ENCODE peak calls at places on chromosomes 3 and 15, in seven cellular contexts. One of them, this sample, is unnamed.

GRCh38 chr15:89360294-89360971 is 25.8 kb upstream of the POLG start:
- DNase-seq in posterior cingulate gyrus: no peak
- DNase-seq in T follicular helper cell: no peak
- DNase-seq in activated CD4-positive, alpha-beta T cell treated with anti-CD3 and anti-CD28 coated beads, Interleukin-2, amount 10 ng/mL, durations not matched to agents 7 days and 5 days: no peak
- DNase-seq in NCI-H1417: no peak
- DNase-seq in CD8-positive, alpha-beta memory T cell: no peak
- DNase-seq in stimulated activated CD4-positive, alpha-beta T cell treated with anti-CD3 and anti-CD28 coated beads, Interleukin-1b, Interleukin-23, amount 100 ng/mL, for 24 hours: no peak
- DNase-seq in this sample: peak; percentile 67

GRCh38 chr3:50268703-50269451 is at the start of gene SEMA3B:
- DNase-seq in posterior cingulate gyrus: no peak
- DNase-seq in CD8-positive, alpha-beta memory T cell: no peak
- DNase-seq in stimulated activated CD4-positive, alpha-beta T cell treated with anti-CD3 and anti-CD28 coated beads, Interleukin-1b, Interleukin-23, amount 100 ng/mL, for 24 hours: no peak
- DNase-seq in NCI-H1417: no peak
- DNase-seq in activated CD4-positive, alpha-beta T cell treated with anti-CD3 and anti-CD28 coated beads, Interleukin-2, amount 10 ng/mL, durations not matched to agents 7 days and 5 days: no peak
- DNase-seq in T follicular helper cell: no peak
- DNase-seq in this sample: peak; percentile 36

GRCh38 chr3:16897254-16897926 is 12.6 kb downstream of the PLCL2 start:
- DNase-seq in stimulated activated CD4-positive, alpha-beta T cell treated with anti-CD3 and anti-CD28 coated beads, Interleukin-1b, Interleukin-23, amount 100 ng/mL, for 24 hours: no peak
- DNase-seq in CD8-positive, alpha-beta memory T cell: no peak
- DNase-seq in NCI-H1417: no peak
- DNase-seq in posterior cingulate gyrus: no peak
- DNase-seq in T follicular helper cell: no peak
- DNase-seq in activated CD4-positive, alpha-beta T cell treated with anti-CD3 and anti-CD28 coated beads, Interleukin-2, amount 10 ng/mL, durations not matched to agents 7 days and 5 days: no peak
- DNase-seq in this sample: no peak

GRCh38 chr3:45942051-45942825 is 1.0 kb upstream of the CXCR6 start:
- DNase-seq in CD8-positive, alpha-beta memory T cell: no peak
- DNase-seq in posterior cingulate gyrus: no peak
- DNase-seq in T follicular helper cell: no peak
- DNase-seq in NCI-H1417: no peak
- DNase-seq in stimulated activated CD4-positive, alpha-beta T cell treated with anti-CD3 and anti-CD28 coated beads, Interleukin-1b, Interleukin-23, amount 100 ng/mL, for 24 hours: no peak
- DNase-seq in activated CD4-positive, alpha-beta T cell treated with anti-CD3 and anti-CD28 coated beads, Interleukin-2, amount 10 ng/mL, durations not matched to agents 7 days and 5 days: no peak
- DNase-seq in this sample: no peak

GRCh38 chr3:126538316-126538715 is 14.4 kb downstream of the CHST13 start:
- DNase-seq in activated CD4-positive, alpha-beta T cell treated with anti-CD3 and anti-CD28 coated beads, Interleukin-2, amount 10 ng/mL, durations not matched to agents 7 days and 5 days: no peak
- DNase-seq in CD8-positive, alpha-beta memory T cell: no peak
- DNase-seq in T follicular helper cell: no peak
- DNase-seq in stimulated activated CD4-positive, alpha-beta T cell treated with anti-CD3 and anti-CD28 coated beads, Interleukin-1b, Interleukin-23, amount 100 ng/mL, for 24 hours: no peak
- DNase-seq in posterior cingulate gyrus: peak; percentile 3
- DNase-seq in NCI-H1417: no peak
- DNase-seq in this sample: no peak

GRCh38 chr3:13069495-13069894 is 3.7 kb downstream of the IQSEC1 start:
- DNase-seq in posterior cingulate gyrus: no peak
- DNase-seq in CD8-positive, alpha-beta memory T cell: peak; percentile 40
- DNase-seq in NCI-H1417: no peak
- DNase-seq in stimulated activated CD4-positive, alpha-beta T cell treated with anti-CD3 and anti-CD28 coated beads, Interleukin-1b, Interleukin-23, amount 100 ng/mL, for 24 hours: peak; percentile 14
- DNase-seq in activated CD4-positive, alpha-beta T cell treated with anti-CD3 and anti-CD28 coated beads, Interleukin-2, amount 10 ng/mL, durations not matched to agents 7 days and 5 days: peak; percentile 76
- DNase-seq in T follicular helper cell: no peak
- DNase-seq in this sample: no peak

GRCh38 chr3:58585005-58585786 is 8.0 kb upstream of the FAM107A start:
- DNase-seq in posterior cingulate gyrus: peak; percentile 64
- DNase-seq in stimulated activated CD4-positive, alpha-beta T cell treated with anti-CD3 and anti-CD28 coated beads, Interleukin-1b, Interleukin-23, amount 100 ng/mL, for 24 hours: peak; percentile 35
- DNase-seq in CD8-positive, alpha-beta memory T cell: peak; percentile 27
- DNase-seq in activated CD4-positive, alpha-beta T cell treated with anti-CD3 and anti-CD28 coated beads, Interleukin-2, amount 10 ng/mL, durations not matched to agents 7 days and 5 days: peak; percentile 57
- DNase-seq in NCI-H1417: peak; percentile 47
- DNase-seq in T follicular helper cell: peak; percentile 13
- DNase-seq in this sample: peak; percentile 29

GRCh38 chr3:52292247-52293065 is 4.8 kb downstream of the GLYCTK start:
- DNase-seq in NCI-H1417: no peak
- DNase-seq in activated CD4-positive, alpha-beta T cell treated with anti-CD3 and anti-CD28 coated beads, Interleukin-2, amount 10 ng/mL, durations not matched to agents 7 days and 5 days: no peak
- DNase-seq in posterior cingulate gyrus: no peak
- DNase-seq in T follicular helper cell: no peak
- DNase-seq in CD8-positive, alpha-beta memory T cell: no peak
- DNase-seq in stimulated activated CD4-positive, alpha-beta T cell treated with anti-CD3 and anti-CD28 coated beads, Interleukin-1b, Interleukin-23, amount 100 ng/mL, for 24 hours: no peak
- DNase-seq in this sample: no peak

GRCh38 chr3:27044926-27045481 is 324.2 kb downstream of the NEK10 start:
- DNase-seq in T follicular helper cell: no peak
- DNase-seq in posterior cingulate gyrus: no peak
- DNase-seq in stimulated activated CD4-positive, alpha-beta T cell treated with anti-CD3 and anti-CD28 coated beads, Interleukin-1b, Interleukin-23, amount 100 ng/mL, for 24 hours: no peak
- DNase-seq in CD8-positive, alpha-beta memory T cell: no peak
- DNase-seq in NCI-H1417: no peak
- DNase-seq in activated CD4-positive, alpha-beta T cell treated with anti-CD3 and anti-CD28 coated beads, Interleukin-2, amount 10 ng/mL, durations not matched to agents 7 days and 5 days: no peak
- DNase-seq in this sample: no peak

GRCh38 chr3:69541059-69541471 is 155.2 kb upstream of the FRMD4B start:
- DNase-seq in NCI-H1417: no peak
- DNase-seq in posterior cingulate gyrus: no peak
- DNase-seq in T follicular helper cell: no peak
- DNase-seq in activated CD4-positive, alpha-beta T cell treated with anti-CD3 and anti-CD28 coated beads, Interleukin-2, amount 10 ng/mL, durations not matched to agents 7 days and 5 days: no peak
- DNase-seq in stimulated activated CD4-positive, alpha-beta T cell treated with anti-CD3 and anti-CD28 coated beads, Interleukin-1b, Interleukin-23, amount 100 ng/mL, for 24 hours: no peak
- DNase-seq in CD8-positive, alpha-beta memory T cell: no peak
- DNase-seq in this sample: no peak

GRCh38 chr3:126013742-126014141 is 44.8 kb downstream of the ROPN1B start:
- DNase-seq in CD8-positive, alpha-beta memory T cell: no peak
- DNase-seq in stimulated activated CD4-positive, alpha-beta T cell treated with anti-CD3 and anti-CD28 coated beads, Interleukin-1b, Interleukin-23, amount 100 ng/mL, for 24 hours: no peak
- DNase-seq in NCI-H1417: no peak
- DNase-seq in T follicular helper cell: no peak
- DNase-seq in posterior cingulate gyrus: no peak
- DNase-seq in activated CD4-positive, alpha-beta T cell treated with anti-CD3 and anti-CD28 coated beads, Interleukin-2, amount 10 ng/mL, durations not matched to agents 7 days and 5 days: no peak
- DNase-seq in this sample: no peak

GRCh38 chr15:69697913-69698312 is 245.3 kb downstream of the RPLP1 start:
- DNase-seq in activated CD4-positive, alpha-beta T cell treated with anti-CD3 and anti-CD28 coated beads, Interleukin-2, amount 10 ng/mL, durations not matched to agents 7 days and 5 days: no peak
- DNase-seq in posterior cingulate gyrus: no peak
- DNase-seq in stimulated activated CD4-positive, alpha-beta T cell treated with anti-CD3 and anti-CD28 coated beads, Interleukin-1b, Interleukin-23, amount 100 ng/mL, for 24 hours: no peak
- DNase-seq in NCI-H1417: peak; percentile 72
- DNase-seq in CD8-positive, alpha-beta memory T cell: no peak
- DNase-seq in T follicular helper cell: no peak
- DNase-seq in this sample: no peak

GRCh38 chr15:44598892-44599291 is 61.9 kb downstream of the EIF3J start:
- DNase-seq in T follicular helper cell: no peak
- DNase-seq in posterior cingulate gyrus: no peak
- DNase-seq in CD8-positive, alpha-beta memory T cell: no peak
- DNase-seq in NCI-H1417: no peak
- DNase-seq in activated CD4-positive, alpha-beta T cell treated with anti-CD3 and anti-CD28 coated beads, Interleukin-2, amount 10 ng/mL, durations not matched to agents 7 days and 5 days: no peak
- DNase-seq in stimulated activated CD4-positive, alpha-beta T cell treated with anti-CD3 and anti-CD28 coated beads, Interleukin-1b, Interleukin-23, amount 100 ng/mL, for 24 hours: no peak
- DNase-seq in this sample: no peak

GRCh38 chr3:30751610-30752299 is 142.7 kb downstream of the GADL1 start:
- DNase-seq in NCI-H1417: no peak
- DNase-seq in CD8-positive, alpha-beta memory T cell: peak; percentile 2
- DNase-seq in stimulated activated CD4-positive, alpha-beta T cell treated with anti-CD3 and anti-CD28 coated beads, Interleukin-1b, Interleukin-23, amount 100 ng/mL, for 24 hours: peak; percentile 48
- DNase-seq in activated CD4-positive, alpha-beta T cell treated with anti-CD3 and anti-CD28 coated beads, Interleukin-2, amount 10 ng/mL, durations not matched to agents 7 days and 5 days: peak; percentile 55
- DNase-seq in T follicular helper cell: peak; percentile 21
- DNase-seq in posterior cingulate gyrus: no peak
- DNase-seq in this sample: no peak

GRCh38 chr3:72042397-72043211 is 257.7 kb upstream of the PROK2 start:
- DNase-seq in NCI-H1417: no peak
- DNase-seq in T follicular helper cell: no peak
- DNase-seq in activated CD4-positive, alpha-beta T cell treated with anti-CD3 and anti-CD28 coated beads, Interleukin-2, amount 10 ng/mL, durations not matched to agents 7 days and 5 days: no peak
- DNase-seq in posterior cingulate gyrus: no peak
- DNase-seq in stimulated activated CD4-positive, alpha-beta T cell treated with anti-CD3 and anti-CD28 coated beads, Interleukin-1b, Interleukin-23, amount 100 ng/mL, for 24 hours: no peak
- DNase-seq in CD8-positive, alpha-beta memory T cell: no peak
- DNase-seq in this sample: no peak

GRCh38 chr15:64651573-64652260 is 123.7 kb downstream of the RBPMS2 start:
- DNase-seq in NCI-H1417: no peak
- DNase-seq in CD8-positive, alpha-beta memory T cell: peak; percentile 10
- DNase-seq in activated CD4-positive, alpha-beta T cell treated with anti-CD3 and anti-CD28 coated beads, Interleukin-2, amount 10 ng/mL, durations not matched to agents 7 days and 5 days: peak; percentile 40
- DNase-seq in stimulated activated CD4-positive, alpha-beta T cell treated with anti-CD3 and anti-CD28 coated beads, Interleukin-1b, Interleukin-23, amount 100 ng/mL, for 24 hours: peak; percentile 12
- DNase-seq in posterior cingulate gyrus: no peak
- DNase-seq in T follicular helper cell: no peak
- DNase-seq in this sample: no peak

GRCh38 chr3:173529062-173529711 is 131.6 kb downstream of the NLGN1 start:
- DNase-seq in NCI-H1417: peak; percentile 31
- DNase-seq in CD8-positive, alpha-beta memory T cell: no peak
- DNase-seq in activated CD4-positive, alpha-beta T cell treated with anti-CD3 and anti-CD28 coated beads, Interleukin-2, amount 10 ng/mL, durations not matched to agents 7 days and 5 days: no peak
- DNase-seq in T follicular helper cell: no peak
- DNase-seq in stimulated activated CD4-positive, alpha-beta T cell treated with anti-CD3 and anti-CD28 coated beads, Interleukin-1b, Interleukin-23, amount 100 ng/mL, for 24 hours: no peak
- DNase-seq in posterior cingulate gyrus: no peak
- DNase-seq in this sample: no peak

GRCh38 chr3:173902401-173902800 is 504.9 kb downstream of the NLGN1 start:
- DNase-seq in posterior cingulate gyrus: no peak
- DNase-seq in T follicular helper cell: no peak
- DNase-seq in activated CD4-positive, alpha-beta T cell treated with anti-CD3 and anti-CD28 coated beads, Interleukin-2, amount 10 ng/mL, durations not matched to agents 7 days and 5 days: no peak
- DNase-seq in CD8-positive, alpha-beta memory T cell: no peak
- DNase-seq in NCI-H1417: no peak
- DNase-seq in stimulated activated CD4-positive, alpha-beta T cell treated with anti-CD3 and anti-CD28 coated beads, Interleukin-1b, Interleukin-23, amount 100 ng/mL, for 24 hours: no peak
- DNase-seq in this sample: no peak

GRCh38 chr15:97993310-97993738 is 32.8 kb downstream of the ARRDC4 start:
- DNase-seq in T follicular helper cell: no peak
- DNase-seq in activated CD4-positive, alpha-beta T cell treated with anti-CD3 and anti-CD28 coated beads, Interleukin-2, amount 10 ng/mL, durations not matched to agents 7 days and 5 days: no peak
- DNase-seq in CD8-positive, alpha-beta memory T cell: no peak
- DNase-seq in NCI-H1417: no peak
- DNase-seq in posterior cingulate gyrus: no peak
- DNase-seq in stimulated activated CD4-positive, alpha-beta T cell treated with anti-CD3 and anti-CD28 coated beads, Interleukin-1b, Interleukin-23, amount 100 ng/mL, for 24 hours: no peak
- DNase-seq in this sample: no peak

GRCh38 chr15:83845230-83845629 is 191.3 kb downstream of the ADAMTSL3 start:
- DNase-seq in NCI-H1417: no peak
- DNase-seq in stimulated activated CD4-positive, alpha-beta T cell treated with anti-CD3 and anti-CD28 coated beads, Interleukin-1b, Interleukin-23, amount 100 ng/mL, for 24 hours: no peak
- DNase-seq in T follicular helper cell: no peak
- DNase-seq in CD8-positive, alpha-beta memory T cell: no peak
- DNase-seq in posterior cingulate gyrus: no peak
- DNase-seq in activated CD4-positive, alpha-beta T cell treated with anti-CD3 and anti-CD28 coated beads, Interleukin-2, amount 10 ng/mL, durations not matched to agents 7 days and 5 days: no peak
- DNase-seq in this sample: no peak

GRCh38 chr3:13301295-13301987 is 118.7 kb downstream of the NUP210 start:
- DNase-seq in NCI-H1417: peak; percentile 41
- DNase-seq in CD8-positive, alpha-beta memory T cell: no peak
- DNase-seq in activated CD4-positive, alpha-beta T cell treated with anti-CD3 and anti-CD28 coated beads, Interleukin-2, amount 10 ng/mL, durations not matched to agents 7 days and 5 days: no peak
- DNase-seq in stimulated activated CD4-positive, alpha-beta T cell treated with anti-CD3 and anti-CD28 coated beads, Interleukin-1b, Interleukin-23, amount 100 ng/mL, for 24 hours: no peak
- DNase-seq in posterior cingulate gyrus: no peak
- DNase-seq in T follicular helper cell: no peak
- DNase-seq in this sample: no peak

GRCh38 chr3:72487078-72487765 is 361.0 kb downstream of the SHQ1 start:
- DNase-seq in NCI-H1417: no peak
- DNase-seq in activated CD4-positive, alpha-beta T cell treated with anti-CD3 and anti-CD28 coated beads, Interleukin-2, amount 10 ng/mL, durations not matched to agents 7 days and 5 days: no peak
- DNase-seq in T follicular helper cell: no peak
- DNase-seq in posterior cingulate gyrus: no peak
- DNase-seq in CD8-positive, alpha-beta memory T cell: no peak
- DNase-seq in stimulated activated CD4-positive, alpha-beta T cell treated with anti-CD3 and anti-CD28 coated beads, Interleukin-1b, Interleukin-23, amount 100 ng/mL, for 24 hours: no peak
- DNase-seq in this sample: no peak

GRCh38 chr3:41194701-41195100 is 4.6 kb upstream of the CTNNB1 start:
- DNase-seq in T follicular helper cell: no peak
- DNase-seq in NCI-H1417: no peak
- DNase-seq in stimulated activated CD4-positive, alpha-beta T cell treated with anti-CD3 and anti-CD28 coated beads, Interleukin-1b, Interleukin-23, amount 100 ng/mL, for 24 hours: no peak
- DNase-seq in CD8-positive, alpha-beta memory T cell: no peak
- DNase-seq in posterior cingulate gyrus: no peak
- DNase-seq in activated CD4-positive, alpha-beta T cell treated with anti-CD3 and anti-CD28 coated beads, Interleukin-2, amount 10 ng/mL, durations not matched to agents 7 days and 5 days: no peak
- DNase-seq in this sample: no peak